ENCODE peak calls at places on chromosomes 5 and 9, in four cellular contexts. V is astrocyte, U is GM23248, N is PC-3. E is an unnamed sample.

GRCh38 chr9:90805006-90805993 is 3.7 kb downstream of the SYK start:
- DNase-seq in V (no peak), U (no peak), N (no peak), E (peak; percentile 83)

GRCh38 chr9:121196389-121196788 is 5.3 kb downstream of the RAB14 start:
- DNase-seq in V (no peak), U (no peak), N (no peak), E (no peak)

GRCh38 chr9:71097696-71098095 is 23.7 kb downstream of the TRPM3 start:
- DNase-seq in V (no peak), U (no peak), N (no peak), E (no peak)

GRCh38 chr5:128224336-128224735 is 140.8 kb downstream of the SLC12A2 start:
- DNase-seq in V (no peak), U (peak; percentile 40), N (no peak), E (no peak)

GRCh38 chr5:58886315-58887207 is 303.7 kb downstream of the RAB3C start:
- DNase-seq in V (peak; percentile 31), U (peak; percentile 76), N (peak; percentile 60), E (peak; percentile 66)

GRCh38 chr9:127066775-127067111 is 55.7 kb downstream of the ANGPTL2 start:
- DNase-seq in V (peak; percentile 35), U (peak; percentile 65), N (peak; percentile 23), E (no peak)

GRCh38 chr5:167307042-167307441 is 984.4 kb upstream of the WWC1 start:
- DNase-seq in V (no peak), U (no peak), N (no peak), E (no peak)

GRCh38 chr5:66440202-66440680 is 156.0 kb upstream of the MAST4 start:
- DNase-seq in V (peak; percentile 92), U (peak; percentile 93), N (no peak), E (peak; percentile 64)

GRCh38 chr9:116323571-116323970 is 170.0 kb downstream of the PAPPA start:
- DNase-seq in V (no peak), U (no peak), N (peak; percentile 29), E (no peak)

GRCh38 chr5:82749453-82749852 is 327.7 kb downstream of the TMEM167A start:
- DNase-seq in V (peak; percentile 25), U (no peak), N (peak; percentile 4), E (no peak)

GRCh38 chr5:15009420-15009819 is 137.8 kb upstream of the ANKH start:
- DNase-seq in V (peak; percentile 71), U (peak; percentile 66), N (peak; percentile 98), E (no peak)

GRCh38 chr5:27252911-27253310 is 214.5 kb upstream of the CDH9 start:
- DNase-seq in V (no peak), U (no peak), N (peak; percentile 8), E (no peak)
- H3K4me1 ChIP-seq in V (no peaks in the 10 kb centered on the region), U (no peaks in the 10 kb centered on the region), N (no peaks in the 10 kb centered on the region), E (no peaks in the 10 kb centered on the region)

GRCh38 chr9:72952914-72953313 is at the start of gene ALDH1A1:
- DNase-seq in V (no peak), U (no peak), N (no peak), E (no peak)

GRCh38 chr9:72949918-72950325 is 2.9 kb downstream of the ALDH1A1 start:
- DNase-seq in V (no peak), U (no peak), N (no peak), E (no peak)

GRCh38 chr9:72952394-72952720 is 496 bp downstream of the ALDH1A1 start:
- DNase-seq in V (no peak), U (no peak), N (no peak), E (no peak)

GRCh38 chr9:72951043-72951442 is 1.8 kb downstream of the ALDH1A1 start:
- DNase-seq in V (no peak), U (no peak), N (no peak), E (no peak)

DNA sequence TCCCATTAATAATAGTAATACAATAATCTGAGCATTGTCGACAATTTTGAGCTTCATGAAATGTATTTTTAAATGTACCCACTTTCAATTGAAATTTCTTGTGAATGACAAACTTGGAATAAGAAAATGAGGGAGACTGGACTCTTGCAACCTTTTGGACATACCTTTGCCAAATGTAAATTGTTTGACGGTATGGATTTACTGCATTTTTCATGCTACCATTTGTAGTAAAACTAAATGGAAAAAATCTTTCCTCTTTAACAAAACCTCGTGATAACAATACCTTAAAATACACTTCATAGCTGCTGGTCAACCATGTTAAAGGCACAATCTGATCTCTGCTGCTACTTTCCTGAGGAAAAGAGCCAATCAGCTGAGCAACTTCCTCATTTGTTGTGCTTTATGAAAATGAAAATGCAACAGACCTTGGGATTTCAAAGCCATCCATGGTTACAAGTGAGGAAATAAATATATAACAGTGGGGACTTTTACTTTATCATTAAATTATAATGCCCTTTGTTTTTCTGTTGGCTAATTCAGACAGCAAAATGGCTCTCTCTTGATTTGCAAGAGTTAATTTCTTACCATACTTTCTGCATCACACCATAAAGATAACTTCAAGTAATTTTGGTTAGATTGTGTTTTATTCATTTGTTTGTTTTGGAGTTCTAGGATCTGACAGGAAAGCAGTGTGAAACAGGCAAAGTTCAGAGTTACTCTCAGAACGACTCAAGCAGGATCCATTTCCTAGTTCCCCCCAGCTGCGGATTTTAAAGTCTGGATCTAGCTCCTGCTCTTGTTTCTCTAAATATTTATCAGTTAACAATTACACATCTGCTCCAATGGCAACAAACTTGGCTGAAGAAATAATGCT is 1.1 kb downstream of the ALDH1A1 start:
- DNase-seq in V (no peak), U (no peak), N (no peak), E (no peak)
- H3K79me2 ChIP-seq in V (no peaks in the 10 kb centered on the region), U (no peaks in the 10 kb centered on the region), N (no peaks in the 10 kb centered on the region), E (no peaks in the 10 kb centered on the region)

DNA sequence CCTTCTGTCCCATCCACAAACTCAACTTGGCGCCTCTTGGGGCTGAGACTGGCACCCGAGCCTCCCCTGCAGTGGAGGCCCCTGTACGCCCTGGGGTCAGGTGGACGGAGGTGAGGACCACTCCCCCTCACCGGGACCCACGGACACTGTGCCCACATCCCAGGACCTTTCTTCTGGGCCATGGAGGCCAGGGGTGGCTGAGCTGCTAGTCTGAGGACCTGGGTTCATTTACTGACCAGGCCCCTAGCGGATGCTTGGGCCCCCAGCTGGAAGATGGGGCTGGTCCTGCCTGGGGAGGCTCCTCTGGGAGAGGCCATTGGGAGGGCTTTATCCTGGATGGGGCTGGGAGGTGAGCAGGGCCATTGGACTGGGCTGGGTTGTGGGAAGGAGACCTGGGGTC is 16.9 kb upstream of the SLC6A19 start:
- DNase-seq in V (no peak), U (no peak), N (no peak), E (no peak)
- H3K4me1 ChIP-seq in V (no peaks in the 10 kb centered on the region), U (no peaks in the 10 kb centered on the region), N (no peaks in the 10 kb centered on the region), E (no peaks in the 10 kb centered on the region)

DNA sequence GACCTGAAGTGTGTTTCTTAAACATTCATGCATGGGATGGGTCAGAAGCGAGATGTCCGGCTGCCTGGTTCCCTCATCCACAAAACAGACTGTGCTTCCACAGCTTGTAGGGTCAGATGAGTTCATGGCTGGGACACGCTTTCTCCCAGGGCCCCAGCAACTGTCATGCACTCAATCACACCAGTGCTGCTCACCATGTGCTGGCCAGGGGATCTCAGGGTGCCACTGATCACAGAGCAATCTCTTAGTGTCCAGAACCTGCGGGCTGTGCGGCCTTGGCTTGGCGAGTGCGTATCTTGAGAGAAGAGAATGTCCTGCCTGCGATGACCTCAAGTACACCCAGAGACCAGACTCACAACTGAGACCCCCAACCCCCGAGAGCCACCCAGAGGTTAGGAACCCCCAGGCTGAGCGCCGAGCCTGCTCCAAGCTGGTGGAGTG is 26.0 kb upstream of the FCN2 start:
- DNase-seq in V (no peak), U (no peak), N (no peak), E (peak; percentile 71)
- H3K79me2 ChIP-seq in V (no peaks in the 10 kb centered on the region), U (no peaks in the 10 kb centered on the region), N (no peaks in the 10 kb centered on the region), E (no peaks in the 10 kb centered on the region)

DNA sequence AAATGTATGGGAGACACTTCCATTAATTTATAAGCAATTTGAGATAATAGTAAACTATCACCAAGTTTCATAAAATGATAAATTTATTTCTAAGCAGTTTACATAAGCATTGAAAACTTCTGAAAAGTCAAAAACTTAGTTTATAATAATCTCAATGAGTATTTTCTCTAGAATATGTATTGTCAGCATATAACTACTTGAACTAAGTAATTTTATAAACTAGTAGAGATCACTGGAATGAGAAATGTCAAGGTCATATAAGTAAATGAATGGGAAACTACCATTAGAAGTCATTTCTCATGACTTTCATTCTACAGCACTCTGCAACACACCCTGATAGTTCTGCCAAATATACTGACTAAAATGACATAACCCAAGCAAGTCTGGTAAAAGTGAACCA is 3.4 kb downstream of the TBCA start:
- DNase-seq in V (no peak), U (peak; percentile 24), N (no peak), E (no peak)
- H3K4me1 ChIP-seq in V (peaks cover 6% of the 10 kb centered on the region), U (peaks cover 28% of the 10 kb centered on the region), N (peaks cover 49% of the 10 kb centered on the region), E (peaks cover 21% of the 10 kb centered on the region)

GRCh38 chr9:124764774-124765438 is 6.2 kb downstream of the NR6A1 start:
- DNase-seq in V (no peak), U (peak; percentile 39), N (peak; percentile 35), E (peak; percentile 68)
- H3K79me2 ChIP-seq in V (no peaks in the 10 kb centered on the region), U (no peaks in the 10 kb centered on the region), N (peaks cover 64% of the 10 kb centered on the region), E (no peaks in the 10 kb centered on the region)

GRCh38 chr9:96129698-96130097 is 172.3 kb downstream of the HSD17B3 start:
- DNase-seq in V (no peak), U (no peak), N (no peak), E (no peak)

GRCh38 chr9:96122255-96122654 is 179.7 kb downstream of the HSD17B3 start:
- DNase-seq in V (no peak), U (no peak), N (no peak), E (no peak)

GRCh38 chr9:96125624-96126023 is 176.4 kb downstream of the HSD17B3 start:
- DNase-seq in V (no peak), U (no peak), N (no peak), E (no peak)

GRCh38 chr9:96122756-96123155 is 179.2 kb downstream of the HSD17B3 start:
- DNase-seq in V (peak; percentile 64), U (peak; percentile 28), N (no peak), E (no peak)

GRCh38 chr9:96126321-96126881 is 175.6 kb downstream of the HSD17B3 start:
- DNase-seq in V (no peak), U (no peak), N (no peak), E (no peak)
- H3K4me1 ChIP-seq in V (no peaks in the 10 kb centered on the region), U (no peaks in the 10 kb centered on the region), N (no peaks in the 10 kb centered on the region), E (no peaks in the 10 kb centered on the region)

E was measured in osteoblast.